ENCODE peak calls at places on chromosomes 3 and 15, in four cellular contexts. O is neural progenitor cell, U is fibroblast of lung, V is K562. T is an unnamed sample.

GRCh38 chr3:17442332-17443049 is 299.9 kb downstream of the TBC1D5 start:
- DNase-seq in O (no peak), U (peak), V (peak), T (no peak)

GRCh38 chr3:5321941-5322340 is 134.4 kb downstream of the EDEM1 start:
- DNase-seq in O (peak), U (peak), V (no peak), T (no peak)

GRCh38 chr3:56702487-56703315 is 19.6 kb upstream of the TASOR start:
- DNase-seq in O (peak), U (peak), V (peak), T (peak)

GRCh38 chr3:43214616-43215015 is 71.7 kb upstream of the SNRK start:
- DNase-seq in O (no peak), U (no peak), V (no peak), T (no peak)

GRCh38 chr15:95363636-95364035 is 966.9 kb upstream of the NR2F2 start:
- DNase-seq in O (no peak), U (no peak), V (no peak), T (peak)

GRCh38 chr3:156751461-156752025 is 74.6 kb upstream of the LEKR1 start:
- DNase-seq in O (peak), U (peak), V (no peak), T (peak)

GRCh38 chr3:179451335-179452165 is at the start of gene GNB4:
- DNase-seq in O (peak), U (peak), V (peak), T (peak)

GRCh38 chr3:81530180-81530939 is 231.1 kb downstream of the GBE1 start:
- DNase-seq in O (no peak), U (no peak), V (no peak), T (peak)

GRCh38 chr15:32683906-32684584 is 33.8 kb upstream of the GREM1 start:
- DNase-seq in O (no peak), U (peak), V (no peak), T (peak)

GRCh38 chr3:172156309-172156998 is 117.1 kb downstream of the FNDC3B start:
- DNase-seq in O (no peak), U (no peak), V (no peak), T (no peak)

GRCh38 chr3:33440328-33440577 is at the start of gene UBP1:
- DNase-seq in O (peak), U (no peak), V (no peak), T (no peak)

GRCh38 chr3:194296448-194296831 is 54.7 kb downstream of the CPN2 start:
- DNase-seq in O (peak), U (peak), V (no peak), T (peak)

GRCh38 chr3:117873236-117873635 is 1161.4 kb downstream of the IGSF11 start:
- DNase-seq in O (no peak), U (no peak), V (no peak), T (peak)

GRCh38 chr15:63089260-63090043 is 32.2 kb upstream of the LACTB start:
- DNase-seq in O (no peak), U (peak), V (no peak), T (peak)

GRCh38 chr3:159879598-159879997 is 109.0 kb upstream of the IL12A start:
- DNase-seq in O (no peak), U (no peak), V (no peak), T (no peak)
- H3K9ac ChIP-seq in O (no peak), U (no peak), V (no peak), T (no peak)

DNA sequence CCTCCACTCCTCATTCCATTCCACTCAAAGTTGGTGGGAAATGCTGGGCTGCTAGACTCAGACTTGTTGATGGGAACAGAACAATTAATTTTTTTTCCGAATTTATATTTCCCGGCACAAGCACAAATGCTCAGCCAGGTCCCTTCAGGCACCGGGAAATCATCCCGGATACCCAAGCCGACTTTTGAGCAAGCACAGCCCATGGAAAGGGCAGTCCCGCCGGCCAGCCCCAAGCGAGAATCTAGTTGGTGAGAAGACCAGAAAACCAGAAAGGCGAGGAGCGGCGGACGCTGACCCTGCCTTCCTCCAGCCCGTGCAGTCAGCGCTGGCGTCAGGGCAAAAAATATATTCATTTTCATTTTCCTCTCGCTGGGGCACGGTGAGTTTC is 758 bp upstream of the ZIC4 start:
- DNase-seq in O (peak), U (no peak), V (no peak), T (no peak)
- H3K9ac ChIP-seq in O (no peak), U (no peak), V (no peak), T (no peak)

GRCh38 chr15:57018151-57018550 is 99.7 kb downstream of the TCF12 start:
- DNase-seq in O (no peak), U (no peak), V (no peak), T (no peak)
- H3K9ac ChIP-seq in O (no peak), U (no peak), V (peak), T (no peak)

DNA sequence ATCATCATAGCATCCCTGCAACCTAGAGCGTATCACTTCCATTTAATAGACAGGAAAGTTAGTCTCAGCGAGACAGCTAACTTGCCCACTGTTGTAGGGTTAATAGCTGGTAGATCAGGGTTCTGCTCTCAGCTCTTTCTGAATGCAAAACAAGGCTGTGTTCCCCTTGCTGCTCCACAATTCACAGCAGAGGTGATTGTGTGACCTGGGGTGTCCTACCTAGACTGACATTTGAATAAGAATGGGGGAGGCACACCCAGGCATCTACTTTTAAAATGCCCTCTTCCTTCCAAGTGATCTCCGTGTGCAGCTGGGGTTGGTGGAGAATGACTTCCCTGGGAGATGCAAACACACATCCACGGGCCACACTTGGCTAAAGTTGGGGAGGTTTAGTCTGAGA is 43.0 kb upstream of the CACNA2D3 start:
- DNase-seq in O (no peak), U (no peak), V (no peak), T (no peak)
- H3K9ac ChIP-seq in O (no peak), U (no peak), V (no peak), T (no peak)

DNA sequence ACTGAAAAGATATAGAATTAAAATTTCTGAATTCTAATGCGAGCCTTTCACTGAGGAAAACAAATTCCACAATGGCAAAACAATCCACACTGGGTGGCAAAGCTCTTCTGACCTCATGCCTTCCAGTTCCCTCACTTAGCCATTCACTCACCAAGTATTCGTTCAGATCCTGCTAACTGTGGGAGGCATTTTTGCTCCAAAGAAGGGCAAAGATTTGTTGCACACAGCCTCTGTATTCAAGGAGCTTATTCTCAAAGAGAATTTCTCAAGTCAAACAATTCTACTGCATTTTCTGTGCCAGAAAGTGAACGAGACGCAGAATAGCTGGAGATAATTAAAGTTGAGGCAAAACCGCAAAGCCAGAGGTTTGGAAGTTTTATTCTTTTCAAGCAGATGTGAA is 77.3 kb downstream of the CPNE4 start:
- DNase-seq in O (peak), U (no peak), V (no peak), T (no peak)
- H3K9ac ChIP-seq in O (no peak), U (no peak), V (no peak), T (no peak)

GRCh38 chr3:15382405-15382923 is 44.9 kb downstream of the METTL6 start:
- DNase-seq in O (no peak), U (no peak), V (no peak), T (no peak)

GRCh38 chr3:15386352-15386751 is 41.0 kb downstream of the METTL6 start:
- DNase-seq in O (no peak), U (no peak), V (no peak), T (no peak)

GRCh38 chr3:15387735-15388134 is 39.6 kb downstream of the METTL6 start:
- DNase-seq in O (no peak), U (no peak), V (no peak), T (no peak)

GRCh38 chr3:15387171-15387581 is 40.2 kb downstream of the METTL6 start:
- DNase-seq in O (no peak), U (peak), V (no peak), T (peak)

DNA sequence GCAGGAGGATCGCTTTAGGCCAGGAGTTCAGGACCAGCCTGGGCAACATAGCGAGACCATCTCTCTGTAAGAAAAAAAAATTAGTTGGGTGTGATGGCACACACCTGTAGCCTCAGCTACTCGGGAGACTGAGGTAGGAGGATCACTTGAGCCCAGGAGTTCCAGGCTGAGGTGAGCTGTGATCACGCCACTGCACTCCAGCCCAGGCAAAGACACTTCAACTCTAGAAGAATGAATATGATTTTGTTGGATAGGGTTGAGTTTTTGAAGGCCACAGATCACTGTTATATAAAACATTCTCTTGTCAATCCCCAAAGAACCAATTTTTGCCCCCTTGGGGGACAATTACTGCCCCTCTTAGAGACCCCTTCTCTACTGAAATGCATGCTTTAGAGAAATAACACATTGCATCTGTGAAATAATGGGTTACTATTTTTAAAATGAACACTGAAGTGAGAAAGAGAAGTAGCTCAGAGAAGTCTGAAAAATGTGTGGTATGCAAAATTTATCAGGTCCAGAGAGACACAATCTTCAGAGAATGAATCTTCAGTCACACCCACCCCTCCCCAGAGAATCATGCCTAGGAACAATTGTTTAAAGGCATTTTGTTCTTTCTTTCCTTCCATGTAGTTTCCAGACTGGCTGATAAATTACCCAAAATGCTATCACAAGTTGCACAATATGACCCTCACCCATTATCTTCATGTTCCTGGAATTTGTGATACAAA is 42.7 kb downstream of the METTL6 start:
- DNase-seq in O (no peak), U (no peak), V (no peak), T (no peak)
- H3K9ac ChIP-seq in O (no peak), U (no peak), V (no peak), T (no peak)

GRCh38 chr15:43527016-43527801 is 9.8 kb downstream of the MAP1A start:
- DNase-seq in O (no peak), U (no peak), V (no peak), T (no peak)
- H3K9ac ChIP-seq in O (no peak), U (no peak), V (no peak), T (no peak)

DNA sequence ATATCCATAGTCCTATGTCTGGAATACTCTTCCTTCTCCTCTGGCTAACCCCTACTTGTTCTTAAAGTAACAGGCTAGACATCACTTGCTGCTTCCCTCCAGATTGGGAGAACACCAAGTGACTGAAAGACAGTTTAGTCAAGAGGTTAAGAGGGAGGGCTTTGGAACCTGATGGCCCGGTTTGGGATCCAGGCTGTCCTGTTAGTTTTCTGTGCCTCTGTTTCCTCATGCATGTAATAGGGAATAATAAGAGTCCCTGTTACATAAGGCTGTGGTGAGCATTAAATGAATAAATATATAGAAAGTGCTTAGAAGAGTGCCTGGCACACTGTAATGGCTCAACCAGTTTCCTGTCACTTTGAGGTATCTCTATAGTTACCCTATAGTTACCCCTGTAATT is 66.3 kb downstream of the TAMM41 start:
- DNase-seq in O (no peak), U (no peak), V (no peak), T (no peak)
- H3K9ac ChIP-seq in O (no peak), U (no peak), V (no peak), T (no peak)

T was measured in endothelial cell of umbilical vein.